ENCODE peak calls at places on chromosomes 6 and 20, in four cellular contexts. One of them, this sample, is unnamed.

GRCh38 chr6:37134622-37135191 is 35.2 kb upstream of the PIM1 start:
- DNase-seq in BJ: peak; percentile 93
- DNase-seq in AG09309: peak; percentile 94
- DNase-seq in brain microvascular endothelial cell: peak; percentile 97
- DNase-seq in this sample: peak; percentile 91

GRCh38 chr6:170049641-170050491 is 241.0 kb downstream of the DLL1 start:
- DNase-seq in brain microvascular endothelial cell: no peak
- DNase-seq in AG09309: peak; percentile 14
- DNase-seq in BJ: peak; percentile 68
- DNase-seq in this sample: no peak

GRCh38 chr6:134245691-134246090 is 72.2 kb downstream of the SGK1 start:
- DNase-seq in brain microvascular endothelial cell: no peak
- DNase-seq in AG09309: no peak
- DNase-seq in BJ: no peak
- DNase-seq in this sample: no peak

GRCh38 chr6:42970859-42971612 is 7.9 kb downstream of the PEX6 start:
- DNase-seq in BJ: no peak
- DNase-seq in brain microvascular endothelial cell: no peak
- DNase-seq in AG09309: no peak
- DNase-seq in this sample: peak; percentile 25

GRCh38 chr6:74705451-74705850 is 500.4 kb downstream of the COL12A1 start:
- DNase-seq in BJ: no peak
- DNase-seq in AG09309: no peak
- DNase-seq in brain microvascular endothelial cell: no peak
- DNase-seq in this sample: no peak

GRCh38 chr6:159953091-159953581 is 15.7 kb upstream of the IGF2R start:
- DNase-seq in AG09309: peak; percentile 68
- DNase-seq in brain microvascular endothelial cell: no peak
- DNase-seq in BJ: no peak
- DNase-seq in this sample: no peak

GRCh38 chr20:17664025-17664638 is 17.9 kb downstream of the RRBP1 start:
- DNase-seq in BJ: no peak
- DNase-seq in AG09309: no peak
- DNase-seq in brain microvascular endothelial cell: no peak
- DNase-seq in this sample: no peak

GRCh38 chr6:145544031-145544430 is 191.3 kb downstream of the EPM2A start:
- DNase-seq in brain microvascular endothelial cell: peak; percentile 35
- DNase-seq in BJ: peak; percentile 57
- DNase-seq in AG09309: peak; percentile 4
- DNase-seq in this sample: peak; percentile 25

GRCh38 chr20:62590301-62591121 is 51.8 kb upstream of the SLCO4A1 start:
- DNase-seq in BJ: no peak
- DNase-seq in AG09309: no peak
- DNase-seq in brain microvascular endothelial cell: peak; percentile 17
- DNase-seq in this sample: peak; percentile 22

GRCh38 chr20:33450867-33451266 is 7.3 kb upstream of the SNTA1 start:
- DNase-seq in brain microvascular endothelial cell: peak; percentile 69
- DNase-seq in AG09309: no peak
- DNase-seq in BJ: no peak
- DNase-seq in this sample: no peak

GRCh38 chr6:121645100-121645745 is 209.8 kb downstream of the GJA1 start:
- DNase-seq in AG09309: no peak
- DNase-seq in BJ: no peak
- DNase-seq in brain microvascular endothelial cell: peak; percentile 63
- DNase-seq in this sample: no peak

GRCh38 chr6:106510090-106510970 is 119.0 kb downstream of the RTN4IP1 start:
- DNase-seq in brain microvascular endothelial cell: no peak
- DNase-seq in AG09309: no peak
- DNase-seq in BJ: no peak
- DNase-seq in this sample: no peak

GRCh38 chr6:9131616-9132015 is 696.3 kb upstream of the SLC35B3 start:
- DNase-seq in brain microvascular endothelial cell: no peak
- DNase-seq in AG09309: no peak
- DNase-seq in BJ: no peak
- DNase-seq in this sample: peak; percentile 9

GRCh38 chr6:153012856-153013255 is 10.3 kb upstream of the MTRF1L start:
- DNase-seq in BJ: no peak
- DNase-seq in AG09309: no peak
- DNase-seq in brain microvascular endothelial cell: no peak
- DNase-seq in this sample: no peak

GRCh38 chr6:34056301-34056700 is 89.6 kb downstream of the GRM4 start:
- DNase-seq in AG09309: peak; percentile 14
- DNase-seq in BJ: peak; percentile 41
- DNase-seq in brain microvascular endothelial cell: peak; percentile 12
- DNase-seq in this sample: no peak

GRCh38 chr6:34587851-34588250 is 31.7 kb upstream of the SPDEF start:
- DNase-seq in AG09309: no peak
- DNase-seq in BJ: no peak
- DNase-seq in brain microvascular endothelial cell: no peak
- DNase-seq in this sample: no peak

DNA sequence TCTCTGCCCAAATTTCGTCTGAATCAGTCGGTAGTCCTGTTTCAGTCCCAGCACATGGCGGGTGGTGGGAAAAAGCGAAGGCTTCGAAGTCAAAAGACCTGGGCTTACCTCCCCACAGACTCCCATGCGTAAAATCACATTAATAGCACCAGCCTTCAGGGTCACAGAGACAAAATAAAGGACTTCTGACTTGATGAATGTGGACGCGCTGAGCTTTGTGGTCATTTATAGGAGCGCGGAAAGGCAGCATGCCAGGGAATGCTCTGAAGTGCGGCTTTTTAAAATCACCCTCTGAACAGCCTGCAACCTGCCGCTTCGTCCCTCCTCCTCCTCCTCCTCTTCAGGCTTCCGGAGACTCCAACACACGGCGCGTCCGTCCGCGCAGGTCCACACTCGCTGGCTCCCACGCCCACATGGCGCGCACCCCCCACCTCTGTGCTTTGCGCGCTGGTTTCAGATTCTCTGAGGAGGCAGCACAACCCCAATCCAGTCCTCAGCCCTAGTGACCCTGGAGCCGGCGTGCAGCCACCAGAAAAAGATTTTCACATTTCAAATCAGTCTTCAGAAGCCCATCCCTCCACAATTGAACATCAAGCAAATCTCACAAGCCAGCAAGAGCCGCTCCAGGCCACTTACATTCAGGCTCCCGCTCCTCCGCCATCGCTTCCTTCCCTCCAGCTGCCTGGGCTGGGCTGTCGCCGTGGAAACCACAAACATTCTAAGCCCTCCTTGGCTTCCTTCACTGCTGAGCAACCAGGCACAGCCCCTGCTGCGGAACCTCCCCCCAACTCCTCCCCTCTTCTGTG is at the start of gene C6orf118:
- DNase-seq in AG09309: peak; percentile 1
- DNase-seq in BJ: no peak
- DNase-seq in brain microvascular endothelial cell: peak; percentile 85
- DNase-seq in this sample: peak; percentile 30
- H3K4me3 ChIP-seq in AG09309: peak within 1 kb of the TSS; percentile 35
- H3K4me3 ChIP-seq in BJ: no peak within 1 kb of the TSS
- H3K4me3 ChIP-seq in brain microvascular endothelial cell: peak within 1 kb of the TSS; percentile 57
- H3K4me3 ChIP-seq in this sample: peak within 1 kb of the TSS; percentile 63

GRCh38 chr6:140107216-140107615 is 732.8 kb upstream of the CITED2 start:
- DNase-seq in brain microvascular endothelial cell: no peak
- DNase-seq in BJ: no peak
- DNase-seq in AG09309: no peak
- DNase-seq in this sample: no peak

GRCh38 chr6:140101818-140102217 is 727.4 kb upstream of the CITED2 start:
- DNase-seq in AG09309: no peak
- DNase-seq in BJ: no peak
- DNase-seq in brain microvascular endothelial cell: no peak
- DNase-seq in this sample: no peak

GRCh38 chr6:140101367-140101766 is 726.9 kb upstream of the CITED2 start:
- DNase-seq in AG09309: peak; percentile 47
- DNase-seq in BJ: no peak
- DNase-seq in brain microvascular endothelial cell: no peak
- DNase-seq in this sample: no peak

DNA sequence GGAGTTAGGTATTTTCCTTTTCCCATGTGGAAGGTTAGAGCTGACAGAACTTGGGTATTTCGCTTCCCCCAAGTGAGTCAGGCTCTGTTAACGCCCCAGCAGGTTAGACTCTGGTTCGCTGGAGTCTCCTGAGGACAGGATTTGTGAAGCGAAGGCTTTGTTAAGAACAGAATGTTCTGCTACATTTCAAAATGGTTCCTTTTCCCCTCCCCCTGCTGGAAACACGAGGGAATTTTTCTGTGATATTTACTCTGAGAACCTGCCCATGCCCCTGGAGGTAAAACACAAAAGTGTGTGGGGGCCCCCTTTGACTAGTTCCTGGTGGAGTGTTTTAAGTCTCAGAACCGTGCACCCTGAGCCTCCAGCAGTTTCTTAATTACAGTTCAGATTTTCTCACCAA is 731.4 kb upstream of the CITED2 start:
- DNase-seq in brain microvascular endothelial cell: peak; percentile 5
- DNase-seq in AG09309: no peak
- DNase-seq in BJ: no peak
- DNase-seq in this sample: peak; percentile 82
- TF ChIP-seq CTCF in brain microvascular endothelial cell: peak; percentile 63
- TF ChIP-seq CTCF in AG09309: no peak
- TF ChIP-seq CTCF in BJ: peak; percentile 3
- TF ChIP-seq CTCF in this sample: peak; percentile 44

DNA sequence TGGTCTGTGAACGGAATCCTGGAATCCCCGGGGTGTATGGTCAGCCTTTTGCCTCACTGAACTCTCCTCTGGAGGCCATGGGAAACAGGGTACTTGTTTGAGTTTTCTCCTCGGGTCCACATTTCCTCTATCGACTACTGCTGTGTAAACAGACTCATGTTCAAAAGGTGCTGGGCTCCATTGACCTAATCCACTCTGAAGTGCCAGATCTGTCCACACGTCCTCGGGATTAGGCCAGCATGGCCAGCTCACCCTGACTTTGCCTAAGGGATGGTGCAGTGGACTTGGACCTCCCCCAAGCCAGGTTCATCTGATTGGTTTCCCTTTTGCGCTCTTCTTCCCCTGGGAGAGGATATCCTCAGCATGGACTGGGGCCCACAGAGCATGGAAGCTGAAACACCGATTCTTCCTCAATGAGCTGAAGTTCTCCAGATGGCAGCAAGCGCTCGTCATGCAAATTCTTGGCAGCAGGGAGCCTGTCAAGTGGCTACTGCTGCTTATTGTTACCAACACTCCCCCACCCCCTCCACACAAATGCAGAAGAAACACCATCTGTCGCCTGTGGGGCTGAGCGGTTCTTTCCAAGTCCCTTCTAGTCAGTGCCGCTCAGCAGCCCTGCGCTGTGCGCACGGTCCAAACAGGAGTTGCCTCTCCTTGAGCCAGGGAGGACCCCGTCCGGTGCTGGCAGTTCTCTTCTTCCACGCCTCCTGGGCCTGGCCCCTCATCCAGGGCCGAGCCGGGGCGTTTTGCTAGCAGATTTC is 292.6 kb upstream of the MARCKS start:
- DNase-seq in brain microvascular endothelial cell: peak; percentile 93
- DNase-seq in AG09309: peak; percentile 93
- DNase-seq in BJ: peak; percentile 81
- DNase-seq in this sample: no peak
- H3K4me3 ChIP-seq in brain microvascular endothelial cell: no peak overlapping the region
- H3K4me3 ChIP-seq in AG09309: peak overlapping the region; percentile 24
- H3K4me3 ChIP-seq in BJ: peak overlapping the region; percentile 3
- H3K4me3 ChIP-seq in this sample: no peak overlapping the region

DNA sequence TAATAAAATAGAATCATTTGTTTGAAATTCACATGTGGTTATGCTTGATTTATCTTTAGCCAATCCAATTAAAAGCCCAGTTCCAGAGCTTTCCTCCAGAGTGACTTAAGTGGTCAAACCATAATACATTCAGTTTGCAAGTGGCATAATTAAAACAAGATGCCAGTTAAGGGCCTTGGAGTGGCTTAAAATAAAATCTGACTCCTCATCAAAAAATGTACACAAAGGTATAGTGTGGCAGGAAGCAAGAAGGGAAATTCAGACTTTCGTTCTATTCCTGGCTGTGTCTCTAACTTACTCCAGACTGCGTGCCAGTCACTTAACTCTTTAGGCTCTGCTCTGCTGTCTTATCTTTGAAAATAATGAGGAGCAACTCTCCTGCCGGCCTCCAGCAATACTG is 251.3 kb upstream of the PRND start:
- DNase-seq in brain microvascular endothelial cell: no peak
- DNase-seq in AG09309: peak; percentile 97
- DNase-seq in BJ: peak; percentile 90
- DNase-seq in this sample: no peak
- TF ChIP-seq CTCF in brain microvascular endothelial cell: no peak
- TF ChIP-seq CTCF in AG09309: peak; percentile 42
- TF ChIP-seq CTCF in BJ: peak; percentile 33
- TF ChIP-seq CTCF in this sample: no peak

DNA sequence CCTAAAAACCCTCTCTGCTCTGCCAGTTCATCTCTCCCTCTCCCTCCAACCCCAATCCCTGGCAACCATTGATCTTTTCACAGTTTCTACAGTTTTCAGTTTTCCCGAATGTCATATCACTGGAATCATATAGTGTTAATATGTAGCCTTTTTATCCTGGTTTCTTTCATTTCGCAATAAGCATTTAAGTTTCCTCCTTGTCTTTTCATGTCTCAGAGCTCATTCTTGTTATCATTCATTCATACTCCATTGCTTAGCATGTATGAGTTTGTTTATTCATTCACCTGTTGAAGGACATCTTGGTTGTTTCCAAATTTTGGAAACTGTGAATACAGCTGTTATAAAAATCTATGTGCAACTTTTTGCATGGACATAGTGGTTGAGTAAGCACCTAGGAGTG is 5.5 kb upstream of the PCMTD2 start:
- DNase-seq in AG09309: no peak
- DNase-seq in BJ: no peak
- DNase-seq in brain microvascular endothelial cell: no peak
- DNase-seq in this sample: no peak
- H3K4me3 ChIP-seq in AG09309: no peak overlapping the region
- H3K4me3 ChIP-seq in BJ: no peak overlapping the region
- H3K4me3 ChIP-seq in brain microvascular endothelial cell: no peak overlapping the region
- H3K4me3 ChIP-seq in this sample: no peak overlapping the region

This sample was measured in epithelial cell of proximal tubule.